ENCODE peak calls at places on chromosomes 3 and 15, in ten cellular contexts. Y, O, A, Q, K, R, L, B, Z and S are unnamed samples.

GRCh38 chr15:73340502-73341192 is 28.1 kb downstream of the HCN4 start:
- DNase-seq in O (no peak), Z (no peak), K (no peak), A (no peak), Y (no peak), Q (no peak), L (no peak), B (no peak), R (no peak), S (no peak)

GRCh38 chr15:33067456-33067855 is 127.1 kb downstream of the FMN1 start:
- DNase-seq in R (peak), Q (no peak), Z (no peak), B (no peak), K (no peak), Y (no peak), L (no peak), O (peak), A (peak), S (no peak)

GRCh38 chr3:9765865-9766264 is 3.9 kb downstream of the CAMK1 start:
- DNase-seq in O (no peak), B (no peak), Z (no peak), L (no peak), Y (no peak), R (no peak), Q (no peak), A (no peak), K (no peak), S (no peak)

GRCh38 chr15:95259513-95259912 is 1028.2 kb downstream of the MCTP2 start:
- DNase-seq in Q (peak), Y (no peak), B (peak), A (peak), K (peak), Z (no peak), O (peak), L (peak), R (peak), S (no peak)

GRCh38 chr3:147903037-147903436 is 493.9 kb downstream of the ZIC1 start:
- DNase-seq in O (no peak), Z (no peak), Q (no peak), R (no peak), A (no peak), B (no peak), Y (no peak), L (no peak), K (no peak), S (no peak)

GRCh38 chr3:173109143-173109542 is 31.9 kb downstream of the SPATA16 start:
- DNase-seq in Z (no peak), Y (no peak), B (no peak), O (no peak), A (no peak), R (no peak), L (no peak), K (no peak), Q (no peak), S (peak)

GRCh38 chr3:22117751-22118346 is 366.8 kb upstream of the ZNF385D start:
- DNase-seq in B (peak), Q (peak), L (no peak), A (peak), O (peak), Y (no peak), K (no peak), Z (no peak), R (peak), S (no peak)

GRCh38 chr3:105304487-105304886 is 62.2 kb upstream of the ALCAM start:
- DNase-seq in R (peak), K (no peak), O (no peak), B (no peak), A (peak), Y (no peak), Q (no peak), L (no peak), Z (no peak), S (no peak)

GRCh38 chr15:30072630-30073029 is 10.1 kb upstream of the GOLGA8J start:
- DNase-seq in K (no peak), Y (no peak), L (no peak), Z (no peak), A (no peak), B (no peak), O (peak), Q (no peak), R (no peak), S (no peak)

GRCh38 chr3:189748046-189748445 is 116.9 kb downstream of the TP63 start:
- DNase-seq in L (no peak), K (no peak), Y (no peak), A (no peak), Z (no peak), O (no peak), R (no peak), Q (no peak), B (no peak), S (no peak)

GRCh38 chr15:48086162-48086561 is 34.6 kb upstream of the SLC24A5 start:
- DNase-seq in Q (no peak), B (no peak), O (peak), K (no peak), A (no peak), Y (no peak), Z (no peak), L (no peak), R (no peak), S (no peak)

GRCh38 chr15:85289677-85290365 is 90.6 kb upstream of the AKAP13 start:
- DNase-seq in A (peak), O (peak), K (peak), Q (peak), R (peak), Y (no peak), B (peak), Z (no peak), L (peak), S (no peak)

GRCh38 chr3:40615110-40615915 is 90.6 kb downstream of the ZNF621 start:
- DNase-seq in Y (no peak), K (no peak), R (no peak), L (no peak), B (no peak), Z (no peak), A (no peak), O (peak), Q (no peak), S (no peak)

GRCh38 chr15:29449136-29449535 is 179.5 kb upstream of the NSMCE3 start:
- DNase-seq in K (no peak), O (peak), A (no peak), Z (no peak), Y (peak), R (no peak), Q (no peak), L (no peak), B (no peak), S (no peak)

GRCh38 chr3:142019794-142020320 is 129.5 kb downstream of the TFDP2 start:
- DNase-seq in R (peak), A (no peak), Y (no peak), K (no peak), B (peak), L (no peak), Q (no peak), O (no peak), Z (no peak), S (no peak)

GRCh38 chr3:144843099-144843498 is 871.5 kb downstream of the DIPK2A start:
- DNase-seq in Y (no peak), B (no peak), Q (peak), R (peak), L (no peak), O (no peak), K (no peak), A (no peak), Z (no peak), S (no peak)

GRCh38 chr3:101890716-101891115 is 41.4 kb downstream of the NFKBIZ start:
- DNase-seq in Z (no peak), R (peak), Y (no peak), K (no peak), B (no peak), L (no peak), O (peak), A (peak), Q (no peak), S (no peak)

GRCh38 chr15:76773234-76773633 is 131.9 kb downstream of the SCAPER start:
- DNase-seq in O (no peak), Y (no peak), Z (no peak), B (no peak), A (no peak), K (no peak), R (no peak), L (no peak), Q (no peak), S (no peak)

DNA sequence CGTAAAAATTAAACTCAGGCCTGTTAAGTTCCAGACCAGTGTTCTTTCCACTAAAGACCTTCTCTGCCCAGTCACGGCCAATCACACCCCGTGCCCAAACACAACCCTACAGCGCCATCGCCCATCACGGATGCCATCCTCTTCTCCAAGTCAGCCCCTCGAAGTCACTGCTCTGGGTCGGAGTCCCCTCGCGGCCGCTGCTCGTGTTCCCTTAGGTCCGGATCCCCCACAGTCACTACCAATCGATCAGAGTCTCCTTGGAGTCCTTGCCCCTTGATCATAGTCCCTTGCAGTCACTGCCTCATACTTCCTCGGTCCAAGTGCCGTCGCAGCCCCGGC is 491 bp downstream of the PCYT1A start:
- DNase-seq in K (no peak), A (peak), Q (no peak), O (peak), Y (no peak), L (peak), B (peak), Z (no peak), R (peak), S (no peak)
- H3K27ac ChIP-seq in K (peak), A (peak), Q (peak), O (peak), Y (peak), L (peak), B (peak), Z (peak), R (peak), S (peak)

GRCh38 chr3:98893740-98894139 is 7.8 kb downstream of the DCBLD2 start:
- DNase-seq in K (no peak), B (no peak), O (peak), Z (no peak), Q (no peak), R (peak), A (no peak), Y (no peak), L (no peak), S (no peak)

GRCh38 chr3:98890960-98891910 is 10.3 kb downstream of the DCBLD2 start:
- DNase-seq in O (peak), Y (no peak), Q (no peak), Z (no peak), K (no peak), R (peak), L (no peak), A (no peak), B (no peak), S (no peak)

GRCh38 chr3:98894791-98895576 is 6.5 kb downstream of the DCBLD2 start:
- DNase-seq in Y (no peak), Q (no peak), A (no peak), B (no peak), R (no peak), O (no peak), K (no peak), L (no peak), Z (no peak), S (no peak)

GRCh38 chr3:98890181-98890882 is 11.2 kb downstream of the DCBLD2 start:
- DNase-seq in O (no peak), Z (no peak), A (no peak), B (no peak), L (no peak), Y (no peak), R (no peak), K (no peak), Q (no peak), S (no peak)

DNA sequence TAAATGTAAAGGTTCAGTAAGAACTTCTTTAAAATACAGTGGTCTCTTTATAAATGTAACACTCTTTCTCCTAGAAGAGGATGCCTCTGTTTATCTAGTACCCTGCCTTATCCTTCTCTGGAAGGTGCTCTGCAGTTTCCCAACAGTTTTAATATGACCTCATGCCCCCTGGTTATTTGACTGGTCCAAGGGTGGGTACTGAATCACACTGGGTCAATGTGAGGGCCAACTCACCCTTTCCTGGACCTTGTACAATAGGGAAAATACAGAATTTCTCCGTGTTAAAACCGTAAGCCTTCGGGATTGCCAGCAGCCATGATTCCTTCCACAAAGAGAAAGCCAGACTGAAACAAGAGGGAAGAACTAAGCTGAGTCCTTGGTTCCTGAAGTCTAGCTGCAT is 9.2 kb downstream of the DCBLD2 start:
- DNase-seq in Q (no peak), K (no peak), L (no peak), R (no peak), A (no peak), Y (no peak), O (peak), Z (no peak), B (no peak), S (no peak)
- H3K27ac ChIP-seq in Q (peak), K (no peak), L (no peak), R (peak), A (peak), Y (peak), O (peak), Z (no peak), B (no peak), S (no peak)

DNA sequence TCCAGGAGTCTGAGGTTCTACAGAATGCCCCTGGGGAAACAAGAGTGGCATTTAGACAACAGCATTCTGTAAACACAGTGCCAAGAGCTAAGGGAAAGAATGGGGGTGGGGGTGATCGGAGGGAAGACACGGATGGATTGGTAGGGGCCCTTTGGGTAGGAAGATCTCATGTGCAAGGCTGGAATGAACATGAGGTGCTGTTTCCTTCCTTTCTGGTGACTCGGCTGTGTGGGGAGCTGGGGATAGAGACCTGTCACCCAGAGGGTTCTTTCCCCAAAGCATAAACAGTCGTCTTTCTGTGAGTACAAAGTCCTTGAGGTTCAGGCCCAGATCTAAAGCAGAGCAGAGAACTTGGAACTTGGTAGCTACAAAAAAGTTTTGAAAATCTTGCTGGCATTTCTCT is 11.7 kb downstream of the TPM1 start:
- DNase-seq in A (no peak), B (no peak), L (no peak), K (no peak), Z (no peak), O (peak), Y (no peak), Q (no peak), R (peak), S (no peak)
- H3K27ac ChIP-seq in A (peak), B (no peak), L (no peak), K (peak), Z (peak), O (peak), Y (no peak), Q (no peak), R (peak), S (no peak)

GRCh38 chr3:135450985-135451384 is 514.5 kb upstream of the PPP2R3A start:
- DNase-seq in Y (no peak), Z (no peak), K (no peak), A (no peak), B (no peak), L (no peak), Q (no peak), R (no peak), O (no peak), S (no peak)

GRCh38 chr3:135448520-135448919 is 517.0 kb upstream of the PPP2R3A start:
- DNase-seq in R (no peak), B (no peak), K (no peak), A (no peak), L (no peak), O (no peak), Z (no peak), Q (no peak), Y (no peak), S (no peak)

GRCh38 chr3:135444058-135444457 is 521.5 kb upstream of the PPP2R3A start:
- DNase-seq in A (no peak), B (no peak), R (no peak), O (no peak), Q (no peak), L (no peak), Z (no peak), Y (no peak), K (no peak), S (no peak)

GRCh38 chr3:135449046-135449445 is 516.5 kb upstream of the PPP2R3A start:
- DNase-seq in Q (no peak), Y (no peak), K (no peak), R (no peak), O (no peak), B (no peak), Z (no peak), A (no peak), L (no peak), S (no peak)

GRCh38 chr3:135447478-135447877 is 518.0 kb upstream of the PPP2R3A start:
- DNase-seq in K (no peak), Y (no peak), R (no peak), L (no peak), Z (no peak), O (no peak), B (no peak), A (no peak), Q (no peak), S (no peak)
- H3K27ac ChIP-seq in K (no peak), Y (no peak), R (no peak), L (no peak), Z (no peak), O (no peak), B (no peak), A (no peak), Q (no peak), S (no peak)

GRCh38 chr15:67090297-67091072 is 25.1 kb downstream of the SMAD3 start:
- DNase-seq in R (peak), Y (no peak), A (no peak), L (no peak), B (no peak), K (no peak), Z (no peak), O (peak), Q (no peak), S (no peak)

GRCh38 chr15:67091966-67092677 is 26.7 kb downstream of the SMAD3 start:
- DNase-seq in R (no peak), B (no peak), A (no peak), K (no peak), Y (no peak), L (no peak), Q (no peak), O (no peak), Z (no peak), S (no peak)

GRCh38 chr15:67091073-67091965 is 25.9 kb downstream of the SMAD3 start:
- DNase-seq in Y (peak), L (no peak), K (peak), B (peak), Q (peak), A (peak), O (peak), R (peak), Z (no peak), S (no peak)

GRCh38 chr15:67087507-67088172 is 22.2 kb downstream of the SMAD3 start:
- DNase-seq in Z (no peak), R (no peak), A (no peak), B (no peak), Y (no peak), Q (no peak), O (no peak), L (no peak), K (no peak), S (no peak)

GRCh38 chr15:67089218-67090193 is 24.1 kb downstream of the SMAD3 start:
- DNase-seq in B (peak), O (peak), R (peak), A (peak), K (no peak), L (no peak), Y (no peak), Q (no peak), Z (no peak), S (no peak)
- H3K27ac ChIP-seq in B (peak), O (no peak), R (no peak), A (peak), K (no peak), L (no peak), Y (peak), Q (no peak), Z (no peak), S (no peak)